ENCODE peak calls at places on chromosomes 2 and 18, in six cellular contexts. One of them, this sample, is unnamed.
A peak's percentile ranks its signal among the peaks of the same experiment; 100 is the strongest.

GRCh38 chr2:128512664-128513415 is 194.2 kb upstream of the HS6ST1 start:
- DNase-seq in NB4: no peak
- DNase-seq in H7: peak; percentile 21
- DNase-seq in esophagus squamous epithelium: no peak
- DNase-seq in CD4-positive, alpha-beta T cell: no peak
- DNase-seq in activated CD4-positive, alpha-beta T cell treated with anti-CD3 and anti-CD28 coated beads, Interleukin-2, amount 50 U/mL, for 4 hours: no peak
- DNase-seq in this sample: no peak

GRCh38 chr2:98514879-98515570 is 70.4 kb downstream of the INPP4A start:
- DNase-seq in esophagus squamous epithelium: no peak
- DNase-seq in activated CD4-positive, alpha-beta T cell treated with anti-CD3 and anti-CD28 coated beads, Interleukin-2, amount 50 U/mL, for 4 hours: no peak
- DNase-seq in NB4: peak; percentile 62
- DNase-seq in CD4-positive, alpha-beta T cell: no peak
- DNase-seq in H7: no peak
- DNase-seq in this sample: no peak

GRCh38 chr18:25985999-25986398 is 104.4 kb downstream of the SS18 start:
- DNase-seq in activated CD4-positive, alpha-beta T cell treated with anti-CD3 and anti-CD28 coated beads, Interleukin-2, amount 50 U/mL, for 4 hours: no peak
- DNase-seq in H7: no peak
- DNase-seq in NB4: no peak
- DNase-seq in esophagus squamous epithelium: no peak
- DNase-seq in CD4-positive, alpha-beta T cell: no peak
- DNase-seq in this sample: no peak

GRCh38 chr2:26429779-26430654 is 28.3 kb downstream of the DRC1 start:
- DNase-seq in H7: no peak
- DNase-seq in esophagus squamous epithelium: no peak
- DNase-seq in activated CD4-positive, alpha-beta T cell treated with anti-CD3 and anti-CD28 coated beads, Interleukin-2, amount 50 U/mL, for 4 hours: no peak
- DNase-seq in CD4-positive, alpha-beta T cell: no peak
- DNase-seq in NB4: no peak
- DNase-seq in this sample: no peak

GRCh38 chr2:172097557-172098131 is 5.1 kb downstream of the DLX2 start:
- DNase-seq in NB4: no peak
- DNase-seq in activated CD4-positive, alpha-beta T cell treated with anti-CD3 and anti-CD28 coated beads, Interleukin-2, amount 50 U/mL, for 4 hours: no peak
- DNase-seq in H7: peak; percentile 66
- DNase-seq in esophagus squamous epithelium: no peak
- DNase-seq in CD4-positive, alpha-beta T cell: no peak
- DNase-seq in this sample: no peak

GRCh38 chr2:64748561-64748960 is 94.8 kb upstream of the SERTAD2 start:
- DNase-seq in CD4-positive, alpha-beta T cell: no peak
- DNase-seq in NB4: no peak
- DNase-seq in esophagus squamous epithelium: no peak
- DNase-seq in H7: no peak
- DNase-seq in activated CD4-positive, alpha-beta T cell treated with anti-CD3 and anti-CD28 coated beads, Interleukin-2, amount 50 U/mL, for 4 hours: no peak
- DNase-seq in this sample: no peak

GRCh38 chr2:189254268-189254883 is 74.8 kb upstream of the COL5A2 start:
- DNase-seq in CD4-positive, alpha-beta T cell: no peak
- DNase-seq in activated CD4-positive, alpha-beta T cell treated with anti-CD3 and anti-CD28 coated beads, Interleukin-2, amount 50 U/mL, for 4 hours: no peak
- DNase-seq in esophagus squamous epithelium: no peak
- DNase-seq in H7: no peak
- DNase-seq in NB4: no peak
- DNase-seq in this sample: no peak

GRCh38 chr2:95348609-95349567 is 51.7 kb downstream of the KCNIP3 start:
- DNase-seq in H7: peak; percentile 46
- DNase-seq in NB4: no peak
- DNase-seq in esophagus squamous epithelium: no peak
- DNase-seq in CD4-positive, alpha-beta T cell: no peak
- DNase-seq in activated CD4-positive, alpha-beta T cell treated with anti-CD3 and anti-CD28 coated beads, Interleukin-2, amount 50 U/mL, for 4 hours: no peak
- DNase-seq in this sample: no peak

GRCh38 chr18:5430131-5430530 is 113.7 kb downstream of the EPB41L3 start:
- DNase-seq in activated CD4-positive, alpha-beta T cell treated with anti-CD3 and anti-CD28 coated beads, Interleukin-2, amount 50 U/mL, for 4 hours: no peak
- DNase-seq in H7: no peak
- DNase-seq in CD4-positive, alpha-beta T cell: no peak
- DNase-seq in esophagus squamous epithelium: no peak
- DNase-seq in NB4: no peak
- DNase-seq in this sample: no peak

GRCh38 chr2:201854841-201855240 is 48.5 kb downstream of the CDK15 start:
- DNase-seq in CD4-positive, alpha-beta T cell: no peak
- DNase-seq in esophagus squamous epithelium: no peak
- DNase-seq in H7: no peak
- DNase-seq in activated CD4-positive, alpha-beta T cell treated with anti-CD3 and anti-CD28 coated beads, Interleukin-2, amount 50 U/mL, for 4 hours: no peak
- DNase-seq in NB4: no peak
- DNase-seq in this sample: no peak

GRCh38 chr2:210577263-210578071 is 21.1 kb downstream of the CPS1 start:
- DNase-seq in NB4: peak; percentile 61
- DNase-seq in activated CD4-positive, alpha-beta T cell treated with anti-CD3 and anti-CD28 coated beads, Interleukin-2, amount 50 U/mL, for 4 hours: no peak
- DNase-seq in H7: peak; percentile 9
- DNase-seq in CD4-positive, alpha-beta T cell: no peak
- DNase-seq in esophagus squamous epithelium: no peak
- DNase-seq in this sample: no peak

GRCh38 chr2:20669609-20670314 is 2.8 kb downstream of the GDF7 start:
- DNase-seq in NB4: no peak
- DNase-seq in H7: peak; percentile 75
- DNase-seq in CD4-positive, alpha-beta T cell: no peak
- DNase-seq in activated CD4-positive, alpha-beta T cell treated with anti-CD3 and anti-CD28 coated beads, Interleukin-2, amount 50 U/mL, for 4 hours: no peak
- DNase-seq in esophagus squamous epithelium: no peak
- DNase-seq in this sample: no peak

GRCh38 chr2:219245899-219246230 is 586 bp downstream of the STK16 start:
- DNase-seq in CD4-positive, alpha-beta T cell: no peak
- DNase-seq in activated CD4-positive, alpha-beta T cell treated with anti-CD3 and anti-CD28 coated beads, Interleukin-2, amount 50 U/mL, for 4 hours: no peak
- DNase-seq in NB4: peak; percentile 22
- DNase-seq in H7: no peak
- DNase-seq in esophagus squamous epithelium: no peak
- DNase-seq in this sample: no peak

GRCh38 chr18:7901657-7902056 is 334.5 kb downstream of the PTPRM start:
- DNase-seq in NB4: no peak
- DNase-seq in H7: no peak
- DNase-seq in CD4-positive, alpha-beta T cell: no peak
- DNase-seq in esophagus squamous epithelium: no peak
- DNase-seq in activated CD4-positive, alpha-beta T cell treated with anti-CD3 and anti-CD28 coated beads, Interleukin-2, amount 50 U/mL, for 4 hours: no peak
- DNase-seq in this sample: no peak

GRCh38 chr2:25700221-25700660 is 26.9 kb upstream of the DTNB start:
- DNase-seq in H7: peak; percentile 65
- DNase-seq in NB4: peak; percentile 60
- DNase-seq in activated CD4-positive, alpha-beta T cell treated with anti-CD3 and anti-CD28 coated beads, Interleukin-2, amount 50 U/mL, for 4 hours: peak; percentile 5
- DNase-seq in CD4-positive, alpha-beta T cell: no peak
- DNase-seq in esophagus squamous epithelium: no peak
- DNase-seq in this sample: no peak

GRCh38 chr2:113209869-113210305 is 36.1 kb downstream of the PSD4 start:
- DNase-seq in esophagus squamous epithelium: no peak
- DNase-seq in activated CD4-positive, alpha-beta T cell treated with anti-CD3 and anti-CD28 coated beads, Interleukin-2, amount 50 U/mL, for 4 hours: no peak
- DNase-seq in NB4: no peak
- DNase-seq in H7: no peak
- DNase-seq in CD4-positive, alpha-beta T cell: no peak
- DNase-seq in this sample: no peak

GRCh38 chr2:241799522-241800197 is 9.3 kb upstream of the NEU4 start:
- DNase-seq in activated CD4-positive, alpha-beta T cell treated with anti-CD3 and anti-CD28 coated beads, Interleukin-2, amount 50 U/mL, for 4 hours: no peak
- DNase-seq in H7: peak; percentile 34
- DNase-seq in esophagus squamous epithelium: no peak
- DNase-seq in NB4: no peak
- DNase-seq in CD4-positive, alpha-beta T cell: no peak
- DNase-seq in this sample: no peak

GRCh38 chr2:219441451-219442205 is 7.0 kb downstream of the SPEG start:
- DNase-seq in activated CD4-positive, alpha-beta T cell treated with anti-CD3 and anti-CD28 coated beads, Interleukin-2, amount 50 U/mL, for 4 hours: peak; percentile 67
- DNase-seq in esophagus squamous epithelium: no peak
- DNase-seq in CD4-positive, alpha-beta T cell: peak; percentile 70
- DNase-seq in NB4: peak; percentile 62
- DNase-seq in H7: peak; percentile 100
- DNase-seq in this sample: peak; percentile 58

GRCh38 chr18:78721281-78721949 is 258.2 kb upstream of the SALL3 start:
- DNase-seq in CD4-positive, alpha-beta T cell: peak; percentile 14
- DNase-seq in H7: peak; percentile 83
- DNase-seq in NB4: no peak
- DNase-seq in activated CD4-positive, alpha-beta T cell treated with anti-CD3 and anti-CD28 coated beads, Interleukin-2, amount 50 U/mL, for 4 hours: no peak
- DNase-seq in esophagus squamous epithelium: no peak
- DNase-seq in this sample: no peak

GRCh38 chr2:39665811-39666488 is at the start of gene TMEM178A:
- DNase-seq in esophagus squamous epithelium: no peak
- DNase-seq in H7: peak; percentile 93
- DNase-seq in CD4-positive, alpha-beta T cell: no peak
- DNase-seq in activated CD4-positive, alpha-beta T cell treated with anti-CD3 and anti-CD28 coated beads, Interleukin-2, amount 50 U/mL, for 4 hours: no peak
- DNase-seq in NB4: no peak
- DNase-seq in this sample: no peak

GRCh38 chr2:205002390-205002789 is 457.1 kb downstream of the PARD3B start:
- DNase-seq in CD4-positive, alpha-beta T cell: no peak
- DNase-seq in H7: no peak
- DNase-seq in esophagus squamous epithelium: no peak
- DNase-seq in NB4: no peak
- DNase-seq in activated CD4-positive, alpha-beta T cell treated with anti-CD3 and anti-CD28 coated beads, Interleukin-2, amount 50 U/mL, for 4 hours: no peak
- DNase-seq in this sample: no peak

GRCh38 chr2:71313-72035 is 25.2 kb upstream of the FAM110C start:
- DNase-seq in NB4: no peak
- DNase-seq in esophagus squamous epithelium: no peak
- DNase-seq in activated CD4-positive, alpha-beta T cell treated with anti-CD3 and anti-CD28 coated beads, Interleukin-2, amount 50 U/mL, for 4 hours: no peak
- DNase-seq in H7: no peak
- DNase-seq in CD4-positive, alpha-beta T cell: no peak
- DNase-seq in this sample: no peak

GRCh38 chr2:149161481-149162225 is 123.2 kb downstream of the LYPD6B start:
- DNase-seq in CD4-positive, alpha-beta T cell: no peak
- DNase-seq in esophagus squamous epithelium: no peak
- DNase-seq in H7: no peak
- DNase-seq in NB4: peak; percentile 95
- DNase-seq in activated CD4-positive, alpha-beta T cell treated with anti-CD3 and anti-CD28 coated beads, Interleukin-2, amount 50 U/mL, for 4 hours: no peak
- DNase-seq in this sample: no peak

GRCh38 chr2:128682266-128682665 is 363.6 kb upstream of the HS6ST1 start:
- DNase-seq in H7: no peak
- DNase-seq in activated CD4-positive, alpha-beta T cell treated with anti-CD3 and anti-CD28 coated beads, Interleukin-2, amount 50 U/mL, for 4 hours: no peak
- DNase-seq in esophagus squamous epithelium: no peak
- DNase-seq in NB4: peak; percentile 31
- DNase-seq in CD4-positive, alpha-beta T cell: no peak
- DNase-seq in this sample: no peak